ENCODE peak calls at places on chromosomes 5 and 9, in six cellular contexts. R is IMR-90, I is psoas muscle, C is RWPE1, T is AG09309, M is nephron progenitor cell. J is an unnamed sample.

GRCh38 chr5:55160493-55161209 is 680 bp downstream of the GPX8 start:
- DNase-seq in R (peak; percentile 98), I (peak; percentile 63), C (peak; percentile 86), T (peak; percentile 90), M (peak; percentile 39), J (peak; percentile 88)

GRCh38 chr5:159419567-159419966 is 89.3 kb upstream of the IL12B start:
- DNase-seq in R (no peak), I (no peak), C (peak; percentile 50), T (no peak), M (no peak), J (no peak)

GRCh38 chr5:55027589-55027988 is 3.5 kb downstream of the GZMK start:
- DNase-seq in R (no peak), I (no peak), C (no peak), T (no peak), M (no peak), J (no peak)

GRCh38 chr9:33375238-33375840 is 27.0 kb downstream of the AQP7 start:
- DNase-seq in R (peak; percentile 19), I (peak; percentile 35), C (no peak), T (no peak), M (peak; percentile 50), J (no peak)

GRCh38 chr5:92019376-92019990 is 636.4 kb upstream of the ARRDC3 start:
- DNase-seq in R (peak; percentile 30), I (no peak), C (peak; percentile 48), T (no peak), M (no peak), J (no peak)

GRCh38 chr9:123420560-123421210 is 64.7 kb downstream of the CRB2 start:
- DNase-seq in R (no peak), I (no peak), C (no peak), T (no peak), M (no peak), J (no peak)

GRCh38 chr5:43608406-43608805 is 5.4 kb downstream of the NNT start:
- DNase-seq in R (peak; percentile 5), I (no peak), C (no peak), T (no peak), M (no peak), J (no peak)

GRCh38 chr5:85814596-85814995 is 803.1 kb upstream of the COX7C start:
- DNase-seq in R (no peak), I (no peak), C (no peak), T (no peak), M (no peak), J (no peak)

GRCh38 chr5:158812381-158812780 is 287.3 kb downstream of the EBF1 start:
- DNase-seq in R (no peak), I (peak; percentile 54), C (no peak), T (no peak), M (peak; percentile 19), J (no peak)

GRCh38 chr9:109730228-109730627 is 49.8 kb upstream of the PALM2AKAP2 start:
- DNase-seq in R (no peak), I (no peak), C (peak; percentile 97), T (no peak), M (no peak), J (no peak)

GRCh38 chr5:33994845-33995244 is 10.4 kb upstream of the SLC45A2 start:
- DNase-seq in R (peak; percentile 76), I (no peak), C (no peak), T (peak; percentile 80), M (no peak), J (peak; percentile 79)

GRCh38 chr9:125761685-125762084 is 14.5 kb downstream of the PBX3 start:
- DNase-seq in R (no peak), I (no peak), C (no peak), T (no peak), M (no peak), J (no peak)

GRCh38 chr5:135100431-135100830 is 66.4 kb upstream of the PITX1 start:
- DNase-seq in R (no peak), I (peak; percentile 55), C (no peak), T (no peak), M (no peak), J (no peak)

GRCh38 chr9:78857371-78858225 is 560.7 kb downstream of the PSAT1 start:
- DNase-seq in R (no peak), I (no peak), C (no peak), T (no peak), M (peak; percentile 33), J (no peak)

GRCh38 chr5:73317523-73317922 is 131.1 kb downstream of the FOXD1 start:
- DNase-seq in R (no peak), I (no peak), C (no peak), T (no peak), M (no peak), J (no peak)

GRCh38 chr5:137344021-137344420 is 155.1 kb downstream of the SPOCK1 start:
- DNase-seq in R (no peak), I (no peak), C (no peak), T (no peak), M (no peak), J (no peak)

GRCh38 chr5:178083942-178084341 is 29.4 kb upstream of the N4BP3 start:
- DNase-seq in R (no peak), I (no peak), C (no peak), T (no peak), M (no peak), J (no peak)

GRCh38 chr9:91803143-91803940 is 146.7 kb downstream of the ROR2 start:
- DNase-seq in R (peak; percentile 81), I (no peak), C (no peak), T (no peak), M (no peak), J (no peak)

GRCh38 chr9:76245518-76245917 is 148.7 kb downstream of the RFK start:
- DNase-seq in R (no peak), I (no peak), C (no peak), T (no peak), M (no peak), J (no peak)

GRCh38 chr9:33455952-33456351 is 8.6 kb upstream of the AQP3 start:
- DNase-seq in R (no peak), I (no peak), C (no peak), T (no peak), M (no peak), J (no peak)

GRCh38 chr9:130713286-130713975 is 19.9 kb downstream of the EXOSC2 start:
- DNase-seq in R (peak; percentile 34), I (peak; percentile 62), C (no peak), T (no peak), M (no peak), J (no peak)

GRCh38 chr5:113331201-113331551 is 103.6 kb downstream of the TSSK1B start:
- DNase-seq in R (peak; percentile 68), I (no peak), C (no peak), T (peak; percentile 17), M (no peak), J (no peak)

GRCh38 chr5:113338628-113339027 is 96.2 kb downstream of the TSSK1B start:
- DNase-seq in R (no peak), I (no peak), C (no peak), T (peak; percentile 11), M (no peak), J (no peak)

GRCh38 chr5:113340537-113340936 is 94.3 kb downstream of the TSSK1B start:
- DNase-seq in R (no peak), I (no peak), C (no peak), T (no peak), M (no peak), J (no peak)

GRCh38 chr5:113337515-113338140 is 97.2 kb downstream of the TSSK1B start:
- DNase-seq in R (peak; percentile 67), I (no peak), C (no peak), T (no peak), M (no peak), J (no peak)

DNA sequence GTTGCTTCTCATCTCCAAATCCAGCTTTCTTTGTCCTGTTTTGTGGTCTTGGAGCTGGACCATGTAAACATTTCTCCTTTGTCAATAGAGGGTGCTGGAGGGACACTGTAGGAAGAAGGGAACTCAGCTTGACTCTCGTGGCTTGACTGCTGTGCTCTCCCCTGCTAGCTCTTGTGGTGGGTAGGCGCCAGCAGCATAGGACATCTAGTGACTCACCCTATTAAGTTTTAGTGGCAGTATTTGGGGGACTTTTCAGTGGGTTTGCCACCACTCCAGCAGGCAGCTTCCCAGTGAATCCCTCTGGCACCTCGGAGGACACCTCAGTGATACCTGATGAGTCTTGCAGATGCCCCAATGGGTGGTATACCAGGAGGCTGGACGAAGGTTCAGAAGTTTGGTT is 97.8 kb downstream of the TSSK1B start:
- DNase-seq in R (peak; percentile 77), I (no peak), C (peak; percentile 55), T (peak; percentile 40), M (no peak), J (no peak)
- TF ChIP-seq CTCF in R (peak; percentile 55), I (peak; percentile 28), C (peak; percentile 23), T (peak; percentile 60), M (peak; percentile 36), J (peak; percentile 31)

DNA sequence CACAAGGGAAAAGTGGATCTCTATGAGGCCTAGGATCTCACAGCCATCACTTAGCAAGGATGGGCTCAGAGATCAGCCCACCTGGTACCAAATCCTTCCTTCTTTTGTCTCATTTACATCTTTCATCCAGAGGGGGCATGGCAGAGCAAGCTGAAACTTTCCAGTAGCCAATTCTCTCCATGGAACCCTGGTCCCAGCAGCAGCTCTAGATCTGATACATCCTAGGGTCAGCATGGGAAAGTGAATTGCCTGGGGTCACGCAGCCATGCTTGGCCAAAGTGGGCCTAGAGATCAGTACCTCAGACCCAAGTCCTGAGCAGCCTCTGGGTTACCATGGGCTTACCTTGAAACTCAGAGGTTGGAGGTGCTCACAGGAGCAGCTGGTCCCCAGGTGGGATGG is 170.5 kb downstream of the GABBR2 start:
- DNase-seq in R (no peak), I (no peak), C (no peak), T (no peak), M (no peak), J (no peak)
- TF ChIP-seq CTCF in R (peak; percentile 3), I (no peak), C (no peak), T (no peak), M (no peak), J (no peak)

GRCh38 chr9:132833451-132834130 is 44.5 kb downstream of the AK8 start:
- DNase-seq in R (no peak), I (no peak), C (no peak), T (no peak), M (no peak), J (no peak)
- TF ChIP-seq CTCF in R (no peak), I (no peak), C (no peak), T (no peak), M (no peak), J (no peak)

GRCh38 chr9:98880311-98881015 is 63.2 kb upstream of the COL15A1 start:
- DNase-seq in R (no peak), I (peak; percentile 67), C (no peak), T (no peak), M (no peak), J (no peak)

GRCh38 chr9:98881356-98881755 is 62.4 kb upstream of the COL15A1 start:
- DNase-seq in R (no peak), I (no peak), C (no peak), T (no peak), M (no peak), J (no peak)

GRCh38 chr9:98884849-98885248 is 58.9 kb upstream of the COL15A1 start:
- DNase-seq in R (no peak), I (no peak), C (no peak), T (no peak), M (no peak), J (no peak)

GRCh38 chr9:98881836-98882568 is 61.7 kb upstream of the COL15A1 start:
- DNase-seq in R (no peak), I (no peak), C (no peak), T (peak; percentile 37), M (no peak), J (no peak)

DNA sequence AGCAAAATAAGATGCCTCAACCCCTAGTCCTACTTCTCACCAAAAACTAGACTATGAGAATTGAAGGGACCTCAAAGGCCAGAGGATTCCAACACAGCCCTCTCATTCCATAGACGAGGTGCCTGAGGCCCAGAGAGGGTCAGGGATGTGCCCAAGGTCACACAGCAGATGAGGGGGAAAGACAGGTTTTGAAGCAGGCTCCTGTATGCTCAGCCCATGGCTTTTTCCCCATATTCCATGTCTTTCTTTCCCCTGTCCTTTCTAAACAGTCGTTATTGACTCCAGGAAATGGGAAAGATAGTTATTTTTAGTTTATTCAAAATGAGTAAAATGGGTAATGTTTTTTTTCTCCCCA is 61.2 kb upstream of the COL15A1 start:
- DNase-seq in R (no peak), I (no peak), C (no peak), T (no peak), M (no peak), J (no peak)
- TF ChIP-seq CTCF in R (no peak), I (no peak), C (no peak), T (no peak), M (no peak), J (no peak)

J was measured in AG09319.